ENCODE peak calls at places on chromosomes 11 and 22, in seven cellular contexts. One of them, this sample, is unnamed.

GRCh38 chr22:43734370-43735005 is 77.6 kb downstream of the EFCAB6 start:
- DNase-seq in left ventricle myocardium inferior: no peak
- DNase-seq in left lung: no peak
- DNase-seq in neuronal stem cell: no peak
- DNase-seq in CD8-positive, alpha-beta T cell: no peak
- DNase-seq in mesendoderm: peak; percentile 16
- DNase-seq in cardiac muscle cell: no peak
- DNase-seq in this sample: no peak

GRCh38 chr11:90722552-90723190 is 499.8 kb upstream of the CHORDC1 start:
- DNase-seq in left ventricle myocardium inferior: no peak
- DNase-seq in left lung: no peak
- DNase-seq in neuronal stem cell: no peak
- DNase-seq in CD8-positive, alpha-beta T cell: no peak
- DNase-seq in mesendoderm: no peak
- DNase-seq in cardiac muscle cell: peak; percentile 2
- DNase-seq in this sample: no peak

GRCh38 chr22:21568207-21569075 is 927 bp downstream of the UBE2L3 start:
- DNase-seq in left ventricle myocardium inferior: peak; percentile 19
- DNase-seq in left lung: peak; percentile 77
- DNase-seq in neuronal stem cell: no peak
- DNase-seq in CD8-positive, alpha-beta T cell: peak; percentile 29
- DNase-seq in mesendoderm: peak; percentile 80
- DNase-seq in cardiac muscle cell: peak; percentile 49
- DNase-seq in this sample: no peak

GRCh38 chr11:62116458-62116857 is 7.4 kb upstream of the INCENP start:
- DNase-seq in left ventricle myocardium inferior: no peak
- DNase-seq in left lung: no peak
- DNase-seq in neuronal stem cell: no peak
- DNase-seq in CD8-positive, alpha-beta T cell: no peak
- DNase-seq in mesendoderm: no peak
- DNase-seq in cardiac muscle cell: no peak
- DNase-seq in this sample: no peak

GRCh38 chr11:62500066-62501035 is 46.3 kb downstream of the AHNAK start:
- DNase-seq in left ventricle myocardium inferior: no peak
- DNase-seq in left lung: no peak
- DNase-seq in neuronal stem cell: no peak
- DNase-seq in CD8-positive, alpha-beta T cell: no peak
- DNase-seq in mesendoderm: peak; percentile 83
- DNase-seq in cardiac muscle cell: no peak
- DNase-seq in this sample: no peak

GRCh38 chr11:111978028-111978771 is 41.1 kb downstream of the DIXDC1 start:
- DNase-seq in left ventricle myocardium inferior: peak; percentile 37
- DNase-seq in left lung: no peak
- DNase-seq in neuronal stem cell: peak; percentile 57
- DNase-seq in CD8-positive, alpha-beta T cell: no peak
- DNase-seq in mesendoderm: peak; percentile 96
- DNase-seq in cardiac muscle cell: peak; percentile 81
- DNase-seq in this sample: peak; percentile 87

GRCh38 chr22:44453441-44454112 is 44.5 kb downstream of the RTL6 start:
- DNase-seq in left ventricle myocardium inferior: no peak
- DNase-seq in left lung: no peak
- DNase-seq in neuronal stem cell: no peak
- DNase-seq in CD8-positive, alpha-beta T cell: no peak
- DNase-seq in mesendoderm: no peak
- DNase-seq in cardiac muscle cell: no peak
- DNase-seq in this sample: no peak

GRCh38 chr11:9687736-9688494 is 24.0 kb downstream of the SWAP70 start:
- DNase-seq in left ventricle myocardium inferior: no peak
- DNase-seq in left lung: no peak
- DNase-seq in neuronal stem cell: no peak
- DNase-seq in CD8-positive, alpha-beta T cell: no peak
- DNase-seq in mesendoderm: no peak
- DNase-seq in cardiac muscle cell: peak; percentile 60
- DNase-seq in this sample: no peak

GRCh38 chr11:23272095-23272494 is 411.8 kb upstream of the CCDC179 start:
- DNase-seq in left ventricle myocardium inferior: no peak
- DNase-seq in left lung: no peak
- DNase-seq in neuronal stem cell: no peak
- DNase-seq in CD8-positive, alpha-beta T cell: no peak
- DNase-seq in mesendoderm: no peak
- DNase-seq in cardiac muscle cell: no peak
- DNase-seq in this sample: no peak

GRCh38 chr11:112219476-112220232 is 6.6 kb upstream of the PTS start:
- DNase-seq in left ventricle myocardium inferior: no peak
- DNase-seq in left lung: no peak
- DNase-seq in neuronal stem cell: peak; percentile 67
- DNase-seq in CD8-positive, alpha-beta T cell: peak; percentile 31
- DNase-seq in mesendoderm: peak; percentile 77
- DNase-seq in cardiac muscle cell: peak; percentile 87
- DNase-seq in this sample: peak; percentile 70

GRCh38 chr11:15947681-15948648 is 408.4 kb downstream of the SOX6 start:
- DNase-seq in left ventricle myocardium inferior: no peak
- DNase-seq in left lung: no peak
- DNase-seq in neuronal stem cell: no peak
- DNase-seq in CD8-positive, alpha-beta T cell: no peak
- DNase-seq in mesendoderm: no peak
- DNase-seq in cardiac muscle cell: no peak
- DNase-seq in this sample: no peak

GRCh38 chr11:16778876-16779275 is 40.4 kb downstream of the C11orf58 start:
- DNase-seq in left ventricle myocardium inferior: no peak
- DNase-seq in left lung: no peak
- DNase-seq in neuronal stem cell: no peak
- DNase-seq in CD8-positive, alpha-beta T cell: no peak
- DNase-seq in mesendoderm: no peak
- DNase-seq in cardiac muscle cell: no peak
- DNase-seq in this sample: no peak

GRCh38 chr22:36461665-36462474 is 19.6 kb downstream of the TXN2 start:
- DNase-seq in left ventricle myocardium inferior: peak; percentile 38
- DNase-seq in left lung: no peak
- DNase-seq in neuronal stem cell: no peak
- DNase-seq in CD8-positive, alpha-beta T cell: no peak
- DNase-seq in mesendoderm: peak; percentile 99
- DNase-seq in cardiac muscle cell: peak; percentile 64
- DNase-seq in this sample: peak; percentile 95

GRCh38 chr11:135008001-135008405 is 596.0 kb upstream of the B3GAT1 start:
- DNase-seq in left ventricle myocardium inferior: no peak
- DNase-seq in left lung: no peak
- DNase-seq in neuronal stem cell: no peak
- DNase-seq in CD8-positive, alpha-beta T cell: no peak
- DNase-seq in mesendoderm: peak; percentile 33
- DNase-seq in cardiac muscle cell: no peak
- DNase-seq in this sample: no peak

GRCh38 chr22:30314918-30315317 is 11.8 kb downstream of the TBC1D10A start:
- DNase-seq in left ventricle myocardium inferior: no peak
- DNase-seq in left lung: no peak
- DNase-seq in neuronal stem cell: no peak
- DNase-seq in CD8-positive, alpha-beta T cell: peak; percentile 43
- DNase-seq in mesendoderm: peak; percentile 31
- DNase-seq in cardiac muscle cell: no peak
- DNase-seq in this sample: no peak

GRCh38 chr11:63917685-63918523 is 940 bp upstream of the RCOR2 start:
- DNase-seq in left ventricle myocardium inferior: peak; percentile 84
- DNase-seq in left lung: no peak
- DNase-seq in neuronal stem cell: peak; percentile 82
- DNase-seq in CD8-positive, alpha-beta T cell: peak; percentile 36
- DNase-seq in mesendoderm: peak; percentile 97
- DNase-seq in cardiac muscle cell: peak; percentile 63
- DNase-seq in this sample: peak; percentile 50

GRCh38 chr22:45756558-45756957 is 84.9 kb downstream of the ATXN10 start:
- DNase-seq in left ventricle myocardium inferior: no peak
- DNase-seq in left lung: no peak
- DNase-seq in neuronal stem cell: no peak
- DNase-seq in CD8-positive, alpha-beta T cell: no peak
- DNase-seq in mesendoderm: no peak
- DNase-seq in cardiac muscle cell: no peak
- DNase-seq in this sample: no peak

GRCh38 chr11:44315947-44316387 is 6.0 kb upstream of the ALX4 start:
- DNase-seq in left ventricle myocardium inferior: no peak
- DNase-seq in left lung: no peak
- DNase-seq in neuronal stem cell: no peak
- DNase-seq in CD8-positive, alpha-beta T cell: no peak
- DNase-seq in mesendoderm: no peak
- DNase-seq in cardiac muscle cell: peak; percentile 60
- DNase-seq in this sample: no peak

GRCh38 chr11:129702410-129703390 is 112.9 kb upstream of the TMEM45B start:
- DNase-seq in left ventricle myocardium inferior: no peak
- DNase-seq in left lung: no peak
- DNase-seq in neuronal stem cell: no peak
- DNase-seq in CD8-positive, alpha-beta T cell: no peak
- DNase-seq in mesendoderm: no peak
- DNase-seq in cardiac muscle cell: no peak
- DNase-seq in this sample: no peak

GRCh38 chr22:36317658-36318271 is 64.8 kb downstream of the APOL1 start:
- DNase-seq in left ventricle myocardium inferior: no peak
- DNase-seq in left lung: no peak
- DNase-seq in neuronal stem cell: no peak
- DNase-seq in CD8-positive, alpha-beta T cell: no peak
- DNase-seq in mesendoderm: no peak
- DNase-seq in cardiac muscle cell: no peak
- DNase-seq in this sample: no peak

GRCh38 chr11:73325036-73325981 is 17.2 kb downstream of the ARHGEF17 start:
- DNase-seq in left ventricle myocardium inferior: peak; percentile 47
- DNase-seq in left lung: no peak
- DNase-seq in neuronal stem cell: no peak
- DNase-seq in CD8-positive, alpha-beta T cell: no peak
- DNase-seq in mesendoderm: no peak
- DNase-seq in cardiac muscle cell: peak; percentile 70
- DNase-seq in this sample: peak; percentile 58

DNA sequence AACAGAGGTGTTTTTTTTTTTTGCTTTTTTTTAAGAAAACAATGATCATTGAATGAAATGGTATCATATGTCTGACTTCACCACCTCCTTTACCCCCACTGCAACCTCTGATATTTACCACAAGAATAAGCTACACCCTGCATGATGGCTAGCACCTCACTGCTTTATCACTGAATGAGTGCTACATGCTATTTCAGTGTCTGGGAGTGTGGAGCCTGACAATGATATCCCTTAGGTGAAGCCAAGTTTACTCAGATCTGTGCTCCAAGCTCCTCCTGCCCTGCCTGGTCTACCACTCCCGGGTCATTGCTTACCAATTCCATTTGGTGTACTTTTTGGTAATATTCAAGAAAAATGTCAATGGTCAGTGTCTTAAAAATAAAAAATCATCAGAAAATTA is 21.1 kb downstream of the MMP20 start:
- DNase-seq in left ventricle myocardium inferior: no peak
- DNase-seq in left lung: no peak
- DNase-seq in neuronal stem cell: no peak
- DNase-seq in CD8-positive, alpha-beta T cell: no peak
- DNase-seq in mesendoderm: peak; percentile 80
- DNase-seq in cardiac muscle cell: no peak
- DNase-seq in this sample: no peak
- H3K27ac ChIP-seq in left ventricle myocardium inferior: no peak overlapping the region
- H3K27ac ChIP-seq in left lung: no peak overlapping the region
- H3K27ac ChIP-seq in neuronal stem cell: no peak overlapping the region
- H3K27ac ChIP-seq in CD8-positive, alpha-beta T cell: no peak overlapping the region
- H3K27ac ChIP-seq in mesendoderm: no peak overlapping the region
- H3K27ac ChIP-seq in cardiac muscle cell: no peak overlapping the region
- H3K27ac ChIP-seq in this sample: no peak overlapping the region

GRCh38 chr11:119026970-119027369 is 3.7 kb downstream of the SLC37A4 start:
- DNase-seq in left ventricle myocardium inferior: no peak
- DNase-seq in left lung: no peak
- DNase-seq in neuronal stem cell: no peak
- DNase-seq in CD8-positive, alpha-beta T cell: no peak
- DNase-seq in mesendoderm: no peak
- DNase-seq in cardiac muscle cell: no peak
- DNase-seq in this sample: no peak
- H3K4me3 ChIP-seq in left ventricle myocardium inferior: no peak overlapping the region
- H3K4me3 ChIP-seq in left lung: no peak overlapping the region
- H3K4me3 ChIP-seq in neuronal stem cell: no peak overlapping the region
- H3K4me3 ChIP-seq in CD8-positive, alpha-beta T cell: no peak overlapping the region
- H3K4me3 ChIP-seq in mesendoderm: no peak overlapping the region
- H3K4me3 ChIP-seq in cardiac muscle cell: no peak overlapping the region
- H3K4me3 ChIP-seq in this sample: no peak overlapping the region

GRCh38 chr11:727281-727701 is 20.0 kb upstream of the TALDO1 start:
- DNase-seq in left ventricle myocardium inferior: no peak
- DNase-seq in left lung: no peak
- DNase-seq in neuronal stem cell: no peak
- DNase-seq in CD8-positive, alpha-beta T cell: no peak
- DNase-seq in mesendoderm: no peak
- DNase-seq in cardiac muscle cell: no peak
- DNase-seq in this sample: no peak
- H3K27ac ChIP-seq in left ventricle myocardium inferior: peak overlapping the region; percentile 16
- H3K27ac ChIP-seq in left lung: no peak overlapping the region
- H3K27ac ChIP-seq in neuronal stem cell: no peak overlapping the region
- H3K27ac ChIP-seq in CD8-positive, alpha-beta T cell: no peak overlapping the region
- H3K27ac ChIP-seq in mesendoderm: no peak overlapping the region
- H3K27ac ChIP-seq in cardiac muscle cell: no peak overlapping the region
- H3K27ac ChIP-seq in this sample: peak overlapping the region; percentile 93

GRCh38 chr22:26983311-26983710 is 325.9 kb downstream of the MIAT start:
- DNase-seq in left ventricle myocardium inferior: no peak
- DNase-seq in left lung: no peak
- DNase-seq in neuronal stem cell: no peak
- DNase-seq in CD8-positive, alpha-beta T cell: no peak
- DNase-seq in mesendoderm: no peak
- DNase-seq in cardiac muscle cell: no peak
- DNase-seq in this sample: no peak
- H3K4me3 ChIP-seq in left ventricle myocardium inferior: no peak overlapping the region
- H3K4me3 ChIP-seq in left lung: no peak overlapping the region
- H3K4me3 ChIP-seq in neuronal stem cell: no peak overlapping the region
- H3K4me3 ChIP-seq in CD8-positive, alpha-beta T cell: no peak overlapping the region
- H3K4me3 ChIP-seq in mesendoderm: no peak overlapping the region
- H3K4me3 ChIP-seq in cardiac muscle cell: no peak overlapping the region
- H3K4me3 ChIP-seq in this sample: no peak overlapping the region